ENCODE peak calls at places on chromosomes 13 and 19, in seven cellular contexts. F, G, P, E, C, D and W are unnamed samples.

GRCh38 chr19:55227241-55228014 is 1.1 kb downstream of the TMEM86B start:
- DNase-seq in F (no peak), G (no peak), P (no peak), E (no peak), C (no peak), D (no peak), W (no peak)

GRCh38 chr19:7272856-7273578 is 21.2 kb downstream of the INSR start:
- DNase-seq in F (no peak), G (peak), P (no peak), E (no peak), C (no peak), D (no peak), W (peak)

GRCh38 chr13:27355894-27356293 is 68.5 kb upstream of the GTF3A start:
- DNase-seq in F (no peak), G (no peak), P (no peak), E (peak), C (no peak), D (no peak), W (no peak)

GRCh38 chr13:23794267-23795161 is 94.7 kb downstream of the MIPEP start:
- DNase-seq in F (no peak), G (peak), P (no peak), E (no peak), C (no peak), D (no peak), W (peak)

GRCh38 chr13:46648166-46648607 is 95.2 kb downstream of the LRCH1 start:
- DNase-seq in F (no peak), G (peak), P (peak), E (peak), C (no peak), D (no peak), W (peak)

GRCh38 chr19:3617463-3617862 is 9.1 kb downstream of the CACTIN start:
- DNase-seq in F (no peak), G (no peak), P (no peak), E (peak), C (no peak), D (no peak), W (no peak)

GRCh38 chr19:8490395-8490760 is 12.1 kb downstream of the PRAM1 start:
- DNase-seq in F (no peak), G (no peak), P (no peak), E (no peak), C (no peak), D (no peak), W (no peak)

GRCh38 chr13:102517959-102518358 is 78.8 kb upstream of the TPP2 start:
- DNase-seq in F (no peak), G (no peak), P (no peak), E (no peak), C (no peak), D (no peak), W (no peak)

GRCh38 chr19:13507053-13507611 is 853 bp upstream of the CACNA1A start:
- DNase-seq in F (peak), G (no peak), P (no peak), E (peak), C (no peak), D (no peak), W (no peak)

GRCh38 chr19:19405919-19406877 is 723 bp downstream of the GATAD2A start:
- DNase-seq in F (no peak), G (peak), P (peak), E (peak), C (peak), D (no peak), W (peak)

GRCh38 chr13:111490611-111491010 is 170.2 kb downstream of the TEX29 start:
- DNase-seq in F (no peak), G (no peak), P (no peak), E (no peak), C (peak), D (no peak), W (no peak)

GRCh38 chr13:95601906-95602305 is 42.6 kb downstream of the DZIP1 start:
- DNase-seq in F (no peak), G (no peak), P (no peak), E (no peak), C (no peak), D (no peak), W (no peak)

GRCh38 chr13:93244918-93245280 is 18.3 kb downstream of the GPC6 start:
- DNase-seq in F (no peak), G (peak), P (no peak), E (no peak), C (no peak), D (no peak), W (no peak)

GRCh38 chr19:11142528-11143171 is 12.9 kb downstream of the SPC24 start:
- DNase-seq in F (peak), G (peak), P (peak), E (peak), C (peak), D (no peak), W (no peak)

GRCh38 chr19:15247107-15248014 is 15.1 kb upstream of the EPHX3 start:
- DNase-seq in F (no peak), G (no peak), P (no peak), E (no peak), C (peak), D (no peak), W (no peak)

GRCh38 chr19:41540041-41540695 is 35.8 kb upstream of the CEACAM21 start:
- DNase-seq in F (no peak), G (no peak), P (peak), E (no peak), C (no peak), D (no peak), W (no peak)

GRCh38 chr19:5738423-5738822 is 18.0 kb downstream of the CATSPERD start:
- DNase-seq in F (no peak), G (peak), P (no peak), E (no peak), C (no peak), D (no peak), W (no peak)

GRCh38 chr19:1322198-1322981 is 36.7 kb downstream of the EFNA2 start:
- DNase-seq in F (no peak), G (no peak), P (no peak), E (no peak), C (no peak), D (no peak), W (no peak)

GRCh38 chr19:48391100-48392005 is at the start of gene KDELR1:
- DNase-seq in F (peak), G (peak), P (peak), E (peak), C (peak), D (peak), W (peak)

GRCh38 chr19:48403606-48404005 is 10.1 kb downstream of the GRIN2D start:
- DNase-seq in F (peak), G (peak), P (peak), E (peak), C (no peak), D (no peak), W (peak)

GRCh38 chr13:99281811-99282263 is 23.7 kb upstream of the GPR18 start:
- DNase-seq in F (no peak), G (peak), P (peak), E (no peak), C (peak), D (no peak), W (no peak)

GRCh38 chr19:46901701-46902401 is 41.1 kb downstream of the ARHGAP35 start:
- DNase-seq in F (no peak), G (no peak), P (no peak), E (no peak), C (no peak), D (no peak), W (no peak)

GRCh38 chr13:37476874-37477273 is 121.7 kb downstream of the POSTN start:
- DNase-seq in F (no peak), G (no peak), P (no peak), E (no peak), C (no peak), D (no peak), W (no peak)

GRCh38 chr19:33497151-33497777 is 24.3 kb downstream of the PEPD start:
- DNase-seq in F (no peak), G (no peak), P (no peak), E (no peak), C (no peak), D (no peak), W (no peak)

GRCh38 chr19:9847087-9847671 is 12.1 kb downstream of the PIN1 start:
- DNase-seq in F (peak), G (peak), P (no peak), E (peak), C (peak), D (peak), W (no peak)

GRCh38 chr13:20654156-20654555 is 49.3 kb upstream of the IL17D start:
- DNase-seq in F (no peak), G (no peak), P (no peak), E (no peak), C (no peak), D (no peak), W (no peak)

GRCh38 chr13:39577203-39577602 is 25.8 kb downstream of the LHFPL6 start:
- DNase-seq in F (no peak), G (no peak), P (no peak), E (no peak), C (no peak), D (no peak), W (no peak)

GRCh38 chr13:26585136-26585535 is 27.7 kb downstream of the WASF3 start:
- DNase-seq in F (no peak), G (no peak), P (no peak), E (no peak), C (no peak), D (no peak), W (no peak)

GRCh38 chr13:30705672-30706071 is 29.7 kb upstream of the ALOX5AP start:
- DNase-seq in F (no peak), G (no peak), P (no peak), E (no peak), C (no peak), D (no peak), W (no peak)

GRCh38 chr13:34040863-34041262 is 222.9 kb downstream of the RFC3 start:
- DNase-seq in F (no peak), G (no peak), P (no peak), E (no peak), C (no peak), D (no peak), W (no peak)

GRCh38 chr13:35597451-35597850 is 121.0 kb upstream of the MAB21L1 start:
- DNase-seq in F (no peak), G (no peak), P (no peak), E (no peak), C (no peak), D (no peak), W (no peak)